ENCODE peak calls at places on chromosomes 13 and 19, in five cellular contexts. R is HepG2, H is IMR-90, J is A549, W is GM12878. L is an unnamed sample.

GRCh38 chr19:15304140-15304705 is 28.1 kb downstream of the BRD4 start:
- DNase-seq in J (no peak), H (no peak), R (peak), W (no peak), L (no peak)

GRCh38 chr13:49791214-49791752 is 1.2 kb downstream of the KPNA3 start:
- DNase-seq in J (no peak), W (peak), H (peak), R (peak), L (no peak)

GRCh38 chr13:34587586-34587985 is 354.5 kb upstream of the NBEA start:
- DNase-seq in R (no peak), J (no peak), W (no peak), H (no peak), L (no peak)

GRCh38 chr19:47225746-47226425 is 5.1 kb downstream of the BBC3 start:
- DNase-seq in J (peak), W (no peak), R (peak), H (peak), L (peak)

GRCh38 chr13:36188446-36188845 is 25.9 kb downstream of the SOHLH2 start:
- DNase-seq in J (no peak), R (no peak), H (no peak), W (no peak), L (no peak)

GRCh38 chr13:86591862-86592261 is 792.6 kb upstream of the SLITRK6 start:
- DNase-seq in W (no peak), J (no peak), H (peak), R (no peak), L (no peak)

GRCh38 chr13:75514080-75515040 is 23.3 kb downstream of the COMMD6 start:
- DNase-seq in W (no peak), R (no peak), H (peak), J (no peak), L (no peak)

GRCh38 chr19:2624537-2625091 is 77.9 kb downstream of the GNG7 start:
- DNase-seq in R (peak), H (no peak), W (no peak), J (peak), L (no peak)

GRCh38 chr13:36675213-36675536 is 1.4 kb downstream of the SERTM1 start:
- DNase-seq in R (no peak), W (no peak), J (no peak), H (no peak), L (no peak)

GRCh38 chr19:56946164-56946563 is 105.6 kb upstream of the PEG3 start:
- DNase-seq in W (no peak), H (no peak), R (no peak), J (no peak), L (no peak)

GRCh38 chr13:90502762-90503161 is 844.7 kb upstream of the MIR17HG start:
- DNase-seq in R (no peak), W (no peak), H (no peak), J (no peak), L (no peak)
- H3K4me3 ChIP-seq in R (no peak), W (no peak), H (no peak), J (no peak), L (no peak)

GRCh38 chr19:44741841-44742352 is 6.6 kb upstream of the BCL3 start:
- DNase-seq in W (no peak), J (peak), H (peak), R (peak), L (peak)
- TF ChIP-seq BHLHE40 in W (no peak), J (peak), H (peak), R (peak), L (peak)

GRCh38 chr13:74024314-74024713 is 109.9 kb downstream of the KLF12 start:
- DNase-seq in J (no peak), R (peak), H (no peak), W (no peak), L (no peak)

GRCh38 chr13:74026753-74027152 is 107.5 kb downstream of the KLF12 start:
- DNase-seq in J (no peak), W (peak), H (peak), R (no peak), L (no peak)

GRCh38 chr13:74024856-74025255 is 109.3 kb downstream of the KLF12 start:
- DNase-seq in R (peak), W (no peak), H (no peak), J (no peak), L (no peak)

GRCh38 chr13:74025369-74025768 is 108.8 kb downstream of the KLF12 start:
- DNase-seq in W (peak), J (no peak), R (no peak), H (no peak), L (no peak)

GRCh38 chr13:74027161-74027779 is 106.9 kb downstream of the KLF12 start:
- DNase-seq in J (no peak), H (no peak), W (no peak), R (no peak), L (no peak)
- H3K4me3 ChIP-seq in J (no peak), H (no peak), W (peak), R (no peak), L (no peak)

DNA sequence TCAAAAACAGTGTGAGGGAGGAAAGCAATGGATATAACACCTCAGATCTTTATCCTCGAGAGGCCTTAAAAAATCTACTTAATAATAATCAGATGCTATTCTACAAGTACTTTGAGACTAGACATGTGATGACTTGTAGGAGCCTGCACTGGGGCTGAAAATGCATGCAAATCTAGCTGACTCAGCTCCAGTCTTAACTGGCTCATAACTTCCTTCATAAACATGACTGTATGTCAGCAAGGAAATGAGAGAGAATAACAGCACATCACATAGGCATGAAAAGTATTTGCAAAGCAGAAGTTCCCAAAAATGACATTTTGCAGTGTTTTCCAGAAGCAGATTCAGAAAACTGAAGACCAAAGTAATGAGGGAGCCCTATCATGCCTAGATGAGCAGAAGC is 38.1 kb downstream of the PSG5 start:
- DNase-seq in R (no peak), W (no peak), H (peak), J (no peak), L (no peak)
- TF ChIP-seq BHLHE40 in R (no peak), W (no peak), H (no peak), J (no peak), L (no peak)

GRCh38 chr19:50551713-50552187 is 16.5 kb downstream of the LRRC4B start:
- DNase-seq in J (no peak), W (no peak), R (no peak), H (no peak), L (peak)
- H3K4me3 ChIP-seq in J (no peak), W (no peak), R (no peak), H (no peak), L (no peak)

DNA sequence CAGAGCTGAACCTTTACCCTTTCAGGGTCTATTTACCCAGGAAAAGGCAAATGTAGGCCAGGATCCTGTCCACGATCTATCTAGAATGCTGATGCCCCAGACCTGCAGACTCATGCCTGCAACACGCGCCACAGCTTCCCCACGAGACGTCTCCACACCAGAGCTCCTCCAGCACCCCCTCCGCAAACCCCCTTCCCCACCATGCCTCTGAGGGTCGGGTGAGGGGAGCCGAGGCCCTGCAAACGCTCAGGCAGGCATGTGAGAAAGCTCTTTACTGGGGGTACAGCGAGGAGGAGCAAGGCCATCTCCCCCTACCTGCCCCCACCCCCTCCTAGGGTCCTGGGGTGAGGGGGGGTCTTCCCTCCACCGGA is 8.9 kb downstream of the DYRK1B start:
- DNase-seq in R (no peak), J (no peak), W (no peak), H (no peak), L (no peak)
- TF ChIP-seq BHLHE40 in R (no peak), J (no peak), W (no peak), H (no peak), L (no peak)

DNA sequence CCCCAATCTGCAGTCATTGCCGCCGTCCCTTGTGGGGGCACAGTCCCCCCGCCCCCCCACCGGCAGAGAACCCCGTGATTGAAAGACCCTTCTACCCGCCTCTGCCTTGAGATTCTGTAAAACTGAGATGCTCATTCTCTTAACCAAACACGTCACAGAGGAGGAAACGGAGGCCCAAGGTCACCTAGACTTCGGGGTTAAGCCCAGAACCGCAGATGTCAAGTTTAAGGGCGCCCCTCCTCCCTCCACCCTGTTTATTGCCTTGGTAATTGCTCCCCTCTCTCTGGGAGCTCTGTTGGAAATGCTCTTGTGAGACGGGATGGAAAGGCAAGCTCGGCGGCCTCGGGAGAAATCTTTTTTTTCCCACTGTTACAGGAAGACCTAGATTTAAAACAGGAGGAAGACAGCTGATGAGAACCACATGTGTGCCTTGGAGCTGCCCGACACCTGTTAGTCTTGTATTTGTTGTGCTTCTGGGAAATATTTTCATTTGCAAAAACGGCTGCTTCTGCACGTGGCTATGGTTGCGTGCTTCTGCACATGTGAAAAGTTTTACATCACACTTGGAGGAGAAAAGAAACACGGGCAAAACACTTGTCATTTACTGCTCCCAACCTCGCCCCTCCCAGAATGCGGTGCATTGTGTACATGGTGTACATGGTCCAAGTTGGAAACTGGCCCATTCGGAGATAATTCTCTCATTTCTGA is 1.1 kb upstream of the MED26 start:
- DNase-seq in H (peak), J (no peak), W (peak), R (no peak), L (peak)
- H3K4me3 ChIP-seq in H (peak), J (peak), W (peak), R (peak), L (peak)

DNA sequence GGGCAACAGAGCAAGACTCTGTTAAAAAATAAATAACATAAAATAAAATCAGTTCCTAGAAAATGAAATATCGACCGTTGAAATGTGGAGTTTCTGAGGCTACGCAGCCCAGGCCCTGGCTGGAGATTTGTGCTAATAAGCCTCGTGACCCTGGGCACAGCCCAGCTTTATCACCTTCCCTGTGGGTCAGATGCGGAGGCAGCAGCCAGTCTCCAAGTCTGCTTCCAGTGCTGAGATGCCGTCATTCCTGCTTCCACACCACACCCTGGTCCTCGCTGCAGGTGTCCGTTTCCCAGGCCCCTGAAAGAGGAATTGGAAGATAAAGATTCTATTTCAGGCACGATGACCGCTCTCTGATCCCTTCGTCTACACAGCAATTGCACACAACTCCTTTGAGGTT is 48.4 kb upstream of the ATP11A start:
- DNase-seq in W (no peak), R (no peak), H (no peak), J (no peak), L (no peak)
- TF ChIP-seq BHLHE40 in W (no peak), R (no peak), H (no peak), J (no peak), L (no peak)

GRCh38 chr19:1166872-1167573 is 7.0 kb downstream of the SBNO2 start:
- DNase-seq in R (no peak), W (no peak), H (no peak), J (no peak), L (no peak)

GRCh38 chr19:1168877-1169791 is 4.9 kb downstream of the SBNO2 start:
- DNase-seq in H (peak), J (no peak), W (no peak), R (peak), L (no peak)

GRCh38 chr19:1168562-1168873 is 5.5 kb downstream of the SBNO2 start:
- DNase-seq in J (no peak), W (no peak), R (no peak), H (no peak), L (no peak)

GRCh38 chr19:1169921-1170885 is 3.9 kb downstream of the SBNO2 start:
- DNase-seq in H (peak), R (no peak), J (no peak), W (no peak), L (peak)

GRCh38 chr19:1167687-1168561 is 6.1 kb downstream of the SBNO2 start:
- DNase-seq in J (no peak), W (no peak), R (no peak), H (no peak), L (no peak)
- H3K4me3 ChIP-seq in J (peak), W (no peak), R (no peak), H (peak), L (no peak)